ENCODE peak calls at places on chromosomes 7 and 10, in eight cellular contexts. D is prostate gland; N is activated T-cell treated with anti-CD3 and anti-CD28 coated beads for 48 hours; W is GM12865; H is skeletal muscle cell; I is activated CD4-positive, alpha-beta T cell treated with anti-CD3 and anti-CD28 coated beads for 1 hour; C is neuronal stem cell; Y is endothelial cell of umbilical vein. L is an unnamed sample.

GRCh38 chr7:146736446-146737190 is 620.0 kb downstream of the CNTNAP2 start:
- DNase-seq in D (no peak), N (no peak), W (no peak), H (no peak), I (no peak), C (no peak), Y (no peak), L (no peak)

GRCh38 chr7:121003986-121004685 is 15.6 kb downstream of the CPED1 start:
- DNase-seq in D (no peak), N (no peak), W (no peak), H (no peak), I (no peak), C (no peak), Y (no peak), L (no peak)

GRCh38 chr10:103854687-103855423 is 521 bp downstream of the SH3PXD2A start:
- DNase-seq in D (no peak), N (no peak), W (no peak), H (peak), I (no peak), C (no peak), Y (peak), L (peak)

GRCh38 chr10:50417486-50417905 is 166.2 kb upstream of the ASAH2 start:
- DNase-seq in D (no peak), N (no peak), W (peak), H (no peak), I (no peak), C (no peak), Y (peak), L (peak)

GRCh38 chr7:101924171-101924570 is 106.7 kb downstream of the CUX1 start:
- DNase-seq in D (no peak), N (peak), W (no peak), H (no peak), I (no peak), C (no peak), Y (peak), L (no peak)

GRCh38 chr7:127888411-127888810 is 142.8 kb downstream of the LRRC4 start:
- DNase-seq in D (no peak), N (no peak), W (no peak), H (no peak), I (no peak), C (no peak), Y (peak), L (no peak)

GRCh38 chr7:116560021-116560970 is 35.5 kb downstream of the CAV1 start:
- DNase-seq in D (no peak), N (no peak), W (no peak), H (no peak), I (no peak), C (peak), Y (no peak), L (no peak)

GRCh38 chr10:122475130-122475529 is 13.8 kb downstream of the HTRA1 start:
- DNase-seq in D (peak), N (no peak), W (no peak), H (no peak), I (no peak), C (no peak), Y (peak), L (peak)

GRCh38 chr10:22478555-22479334 is 133.4 kb downstream of the SPAG6 start:
- DNase-seq in D (no peak), N (no peak), W (no peak), H (no peak), I (no peak), C (no peak), Y (no peak), L (no peak)

GRCh38 chr7:85065888-85066485 is 120.9 kb downstream of the SEMA3D start:
- DNase-seq in D (no peak), N (no peak), W (no peak), H (no peak), I (no peak), C (no peak), Y (no peak), L (no peak)

GRCh38 chr7:43294080-43294630 is 181.7 kb downstream of the HECW1 start:
- DNase-seq in D (peak), N (no peak), W (no peak), H (peak), I (no peak), C (no peak), Y (no peak), L (no peak)